ENCODE peak calls at places on chromosomes 3 and 15, in four cellular contexts. One of them, this sample, is unnamed.

GRCh38 chr15:70535071-70535954 is 228.0 kb downstream of the UACA start:
- DNase-seq in ACHN: no peak
- DNase-seq in spleen: peak
- DNase-seq in germinal center: peak
- DNase-seq in this sample: peak

GRCh38 chr3:2838533-2839157 is 271.5 kb downstream of the IL5RA start:
- DNase-seq in ACHN: no peak
- DNase-seq in spleen: no peak
- DNase-seq in germinal center: no peak
- DNase-seq in this sample: no peak

GRCh38 chr15:101328001-101328400 is 33.0 kb upstream of the SNRPA1 start:
- DNase-seq in ACHN: no peak
- DNase-seq in spleen: peak
- DNase-seq in germinal center: no peak
- DNase-seq in this sample: no peak

GRCh38 chr3:126682046-126682445 is 22.0 kb upstream of the CHCHD6 start:
- DNase-seq in ACHN: no peak
- DNase-seq in spleen: peak
- DNase-seq in germinal center: no peak
- DNase-seq in this sample: no peak

GRCh38 chr3:24305795-24306467 is 188.7 kb downstream of the THRB start:
- DNase-seq in ACHN: no peak
- DNase-seq in spleen: no peak
- DNase-seq in germinal center: no peak
- DNase-seq in this sample: no peak

GRCh38 chr3:13174803-13175135 is 101.5 kb upstream of the IQSEC1 start:
- DNase-seq in ACHN: no peak
- DNase-seq in spleen: no peak
- DNase-seq in germinal center: no peak
- DNase-seq in this sample: no peak

GRCh38 chr15:77497108-77497737 is 76.5 kb downstream of the HMG20A start:
- DNase-seq in ACHN: no peak
- DNase-seq in spleen: peak
- DNase-seq in germinal center: no peak
- DNase-seq in this sample: no peak

GRCh38 chr3:151305081-151305777 is 11.4 kb downstream of the GPR87 start:
- DNase-seq in ACHN: peak
- DNase-seq in spleen: no peak
- DNase-seq in germinal center: no peak
- DNase-seq in this sample: no peak

GRCh38 chr15:70196314-70197291 is 98.9 kb upstream of the TLE3 start:
- DNase-seq in ACHN: no peak
- DNase-seq in spleen: no peak
- DNase-seq in germinal center: peak
- DNase-seq in this sample: no peak

GRCh38 chr3:127014536-127015281 is 31.8 kb downstream of the PLXNA1 start:
- DNase-seq in ACHN: no peak
- DNase-seq in spleen: no peak
- DNase-seq in germinal center: no peak
- DNase-seq in this sample: no peak

GRCh38 chr3:128083980-128084674 is 31.9 kb downstream of the SEC61A1 start:
- DNase-seq in ACHN: no peak
- DNase-seq in spleen: no peak
- DNase-seq in germinal center: no peak
- DNase-seq in this sample: no peak

GRCh38 chr3:119794971-119795612 is 13.2 kb downstream of the NR1I2 start:
- DNase-seq in ACHN: peak
- DNase-seq in spleen: no peak
- DNase-seq in germinal center: no peak
- DNase-seq in this sample: no peak

GRCh38 chr15:50003786-50004334 is 115.2 kb downstream of the ATP8B4 start:
- DNase-seq in ACHN: peak
- DNase-seq in spleen: peak
- DNase-seq in germinal center: peak
- DNase-seq in this sample: peak

GRCh38 chr3:71104090-71104489 is 479.4 kb downstream of the FOXP1 start:
- DNase-seq in ACHN: no peak
- DNase-seq in spleen: no peak
- DNase-seq in germinal center: no peak
- DNase-seq in this sample: no peak

GRCh38 chr3:144763878-144764454 is 792.3 kb downstream of the DIPK2A start:
- DNase-seq in ACHN: no peak
- DNase-seq in spleen: no peak
- DNase-seq in germinal center: no peak
- DNase-seq in this sample: no peak

GRCh38 chr3:49263490-49263889 is 13.5 kb downstream of the C3orf62 start:
- DNase-seq in ACHN: no peak
- DNase-seq in spleen: peak
- DNase-seq in germinal center: no peak
- DNase-seq in this sample: no peak

GRCh38 chr15:88331291-88331690 is 74.8 kb upstream of the NTRK3 start:
- DNase-seq in ACHN: peak
- DNase-seq in spleen: no peak
- DNase-seq in germinal center: peak
- DNase-seq in this sample: peak

GRCh38 chr3:71681224-71681668 is 44.0 kb downstream of the EIF4E3 start:
- DNase-seq in ACHN: no peak
- DNase-seq in spleen: no peak
- DNase-seq in germinal center: peak
- DNase-seq in this sample: no peak

GRCh38 chr15:27454281-27455060 is 483.5 kb downstream of the GABRG3 start:
- DNase-seq in ACHN: peak
- DNase-seq in spleen: no peak
- DNase-seq in germinal center: no peak
- DNase-seq in this sample: no peak

GRCh38 chr15:58678683-58679082 is 70.8 kb downstream of the ADAM10 start:
- DNase-seq in ACHN: no peak
- DNase-seq in spleen: no peak
- DNase-seq in germinal center: no peak
- DNase-seq in this sample: no peak

GRCh38 chr15:61681038-61681418 is 379.2 kb downstream of the VPS13C start:
- DNase-seq in ACHN: no peak
- DNase-seq in spleen: no peak
- DNase-seq in germinal center: no peak
- DNase-seq in this sample: no peak

GRCh38 chr15:45847645-45848044 is 212.8 kb downstream of the SQOR start:
- DNase-seq in ACHN: no peak
- DNase-seq in spleen: no peak
- DNase-seq in germinal center: no peak
- DNase-seq in this sample: no peak

GRCh38 chr15:89654847-89655805 is at the start of gene KIF7:
- DNase-seq in ACHN: peak
- DNase-seq in spleen: no peak
- DNase-seq in germinal center: peak
- DNase-seq in this sample: no peak

GRCh38 chr15:83305696-83306291 is 21.3 kb upstream of the BNC1 start:
- DNase-seq in ACHN: no peak
- DNase-seq in spleen: no peak
- DNase-seq in germinal center: no peak
- DNase-seq in this sample: no peak

GRCh38 chr3:123783050-123783724 is 100.9 kb downstream of the MYLK start:
- DNase-seq in ACHN: no peak
- DNase-seq in spleen: no peak
- DNase-seq in germinal center: no peak
- DNase-seq in this sample: no peak

GRCh38 chr3:55721716-55722484 is 234.8 kb upstream of the WNT5A start:
- DNase-seq in ACHN: peak
- DNase-seq in spleen: no peak
- DNase-seq in germinal center: peak
- DNase-seq in this sample: no peak

GRCh38 chr15:69253156-69253555 is 45.6 kb upstream of the PAQR5 start:
- DNase-seq in ACHN: peak
- DNase-seq in spleen: no peak
- DNase-seq in germinal center: no peak
- DNase-seq in this sample: no peak

GRCh38 chr15:49823987-49824538 is 203.2 kb downstream of the DTWD1 start:
- DNase-seq in ACHN: no peak
- DNase-seq in spleen: no peak
- DNase-seq in germinal center: no peak
- DNase-seq in this sample: no peak

GRCh38 chr3:142644502-142644901 is 48.3 kb downstream of the PLS1 start:
- DNase-seq in ACHN: peak
- DNase-seq in spleen: no peak
- DNase-seq in germinal center: no peak
- DNase-seq in this sample: no peak

GRCh38 chr3:43865376-43865775 is 174.6 kb downstream of the ABHD5 start:
- DNase-seq in ACHN: no peak
- DNase-seq in spleen: peak
- DNase-seq in germinal center: no peak
- DNase-seq in this sample: no peak

GRCh38 chr3:52290596-52291507 is 3.2 kb downstream of the GLYCTK start:
- DNase-seq in ACHN: no peak
- DNase-seq in spleen: peak
- DNase-seq in germinal center: no peak
- DNase-seq in this sample: no peak

GRCh38 chr3:24164967-24165366 is 219.9 kb downstream of the NR1D2 start:
- DNase-seq in ACHN: no peak
- DNase-seq in spleen: no peak
- DNase-seq in germinal center: no peak
- DNase-seq in this sample: no peak

GRCh38 chr15:35669457-35670045 is 123.6 kb upstream of the DPH6 start:
- DNase-seq in ACHN: no peak
- DNase-seq in spleen: no peak
- DNase-seq in germinal center: no peak
- DNase-seq in this sample: no peak

GRCh38 chr3:107845355-107846281 is 245.2 kb downstream of the CD47 start:
- DNase-seq in ACHN: no peak
- DNase-seq in spleen: no peak
- DNase-seq in germinal center: no peak
- DNase-seq in this sample: no peak

GRCh38 chr15:95470997-95471692 is 859.4 kb upstream of the NR2F2 start:
- DNase-seq in ACHN: no peak
- DNase-seq in spleen: no peak
- DNase-seq in germinal center: no peak
- DNase-seq in this sample: no peak

GRCh38 chr15:83516935-83517334 is 69.8 kb downstream of the SH3GL3 start:
- DNase-seq in ACHN: no peak
- DNase-seq in spleen: no peak
- DNase-seq in germinal center: no peak
- DNase-seq in this sample: no peak

GRCh38 chr15:89490550-89491315 is 5.7 kb downstream of the RHCG start:
- DNase-seq in ACHN: no peak
- DNase-seq in spleen: no peak
- DNase-seq in germinal center: no peak
- DNase-seq in this sample: no peak

GRCh38 chr15:27847775-27848710 is 251.1 kb downstream of the OCA2 start:
- DNase-seq in ACHN: no peak
- DNase-seq in spleen: no peak
- DNase-seq in germinal center: no peak
- DNase-seq in this sample: no peak

GRCh38 chr3:70832811-70833509 is 520.5 kb upstream of the MDFIC2 start:
- DNase-seq in ACHN: no peak
- DNase-seq in spleen: no peak
- DNase-seq in germinal center: no peak
- DNase-seq in this sample: no peak

GRCh38 chr15:92683511-92683834 is 27.9 kb upstream of the FAM174B start:
- DNase-seq in ACHN: no peak
- DNase-seq in spleen: no peak
- DNase-seq in germinal center: no peak
- DNase-seq in this sample: no peak